ENCODE peak calls at places on chromosomes 12 and 14, in four cellular contexts. C is A549, W is upper lobe of left lung, S is IMR-90. H is an unnamed sample.
A peak's percentile ranks its signal among the peaks of the same experiment; 100 is the strongest.

GRCh38 chr12:5912437-5913334 is 32.4 kb downstream of the ANO2 start:
- DNase-seq in C (no peak), W (no peak), S (no peak), H (no peak)

GRCh38 chr12:62640910-62641448 is 174.4 kb downstream of the MON2 start:
- DNase-seq in C (no peak), W (no peak), S (peak; percentile 68), H (no peak)

GRCh38 chr12:97408363-97408762 is 54.2 kb upstream of the RMST start:
- DNase-seq in C (no peak), W (no peak), S (no peak), H (no peak)

GRCh38 chr12:108371801-108372344 is 32.8 kb upstream of the CMKLR1 start:
- DNase-seq in C (no peak), W (peak; percentile 28), S (peak; percentile 47), H (no peak)

GRCh38 chr12:77402726-77403125 is 337.4 kb upstream of the E2F7 start:
- DNase-seq in C (no peak), W (no peak), S (peak; percentile 3), H (no peak)

GRCh38 chr12:88952543-88952942 is 372.3 kb upstream of the KITLG start:
- DNase-seq in C (no peak), W (no peak), S (peak; percentile 81), H (no peak)

GRCh38 chr12:94570161-94570560 is 80.2 kb downstream of the TMCC3 start:
- DNase-seq in C (no peak), W (no peak), S (peak; percentile 28), H (no peak)

GRCh38 chr12:124814741-124815613 is 48.7 kb downstream of the SCARB1 start:
- DNase-seq in C (no peak), W (peak; percentile 64), S (no peak), H (no peak)

GRCh38 chr12:72267974-72268373 is 4.2 kb upstream of the TRHDE start:
- DNase-seq in C (no peak), W (no peak), S (peak; percentile 45), H (no peak)

GRCh38 chr14:102230481-102231210 is 74.3 kb downstream of the MOK start:
- DNase-seq in C (no peak), W (no peak), S (no peak), H (no peak)

DNA sequence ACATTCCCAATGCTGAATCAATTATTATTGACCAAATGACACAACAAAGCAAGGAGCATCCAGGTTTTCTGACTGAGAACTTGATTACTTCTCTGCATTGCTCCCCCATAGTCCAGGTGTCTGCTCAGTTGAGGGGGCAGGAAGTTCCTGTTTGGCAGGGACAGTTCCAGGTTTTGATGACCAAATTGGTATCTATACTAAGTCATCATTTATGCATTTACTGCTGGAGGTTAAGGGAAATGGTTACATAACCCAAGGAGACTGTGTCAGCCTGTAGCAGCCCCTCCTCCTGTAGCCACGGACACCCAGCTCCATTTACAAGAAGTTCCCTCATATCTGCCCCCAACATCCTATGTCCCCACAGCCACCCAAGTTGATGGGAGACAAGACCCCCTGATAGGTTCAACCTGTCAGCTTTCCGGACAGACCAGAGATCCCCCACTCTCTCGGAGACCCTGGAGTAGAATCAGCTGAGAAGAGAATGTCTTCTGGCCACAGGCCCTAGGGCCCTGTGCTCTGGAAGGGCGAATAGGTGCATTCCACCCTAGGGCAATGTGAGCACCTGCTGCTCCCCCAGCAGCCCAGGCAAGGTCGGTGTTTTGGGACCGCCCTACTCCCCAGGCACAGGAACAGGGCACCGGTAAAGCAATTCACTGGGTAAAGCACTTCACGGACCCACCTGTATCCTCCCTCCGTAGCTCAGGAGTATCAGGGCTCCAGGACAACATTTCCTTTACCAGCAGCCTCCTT is 23.6 kb downstream of the IRF2BPL start:
- DNase-seq in C (no peak), W (no peak), S (no peak), H (no peak)
- H3K27ac ChIP-seq in C (peak overlapping the region; percentile 64), W (no peak overlapping the region), S (no peak overlapping the region), H (no peak overlapping the region)

GRCh38 chr12:127712561-127712960 is 554.4 kb upstream of the TMEM132C start:
- DNase-seq in C (no peak), W (no peak), S (no peak), H (no peak)

GRCh38 chr12:127716181-127716580 is 550.8 kb upstream of the TMEM132C start:
- DNase-seq in C (no peak), W (no peak), S (no peak), H (no peak)

DNA sequence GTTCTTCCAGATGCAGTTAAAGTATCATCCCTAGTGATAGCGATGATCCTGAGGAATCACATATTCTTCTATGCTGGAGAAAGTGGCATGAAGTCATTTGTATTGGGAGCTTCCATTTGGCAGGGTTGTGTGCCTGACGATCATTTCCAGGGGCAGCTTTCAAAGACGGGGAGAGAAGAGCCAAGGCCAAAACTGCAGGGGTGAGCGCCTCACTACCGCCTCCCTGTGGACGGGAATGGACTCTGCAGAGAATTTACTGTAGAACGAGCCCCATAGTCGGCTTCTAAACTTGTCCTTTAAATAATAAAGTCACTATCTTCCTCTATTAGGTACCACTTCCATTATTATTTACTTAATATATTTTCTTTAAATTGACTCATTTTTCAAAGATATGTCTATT is 555.9 kb upstream of the TMEM132C start:
- DNase-seq in C (no peak), W (no peak), S (no peak), H (no peak)
- TF ChIP-seq CTCF in C (no peak), W (no peak), S (no peak), H (no peak)

GRCh38 chr12:65324056-65324455 is 45.6 kb downstream of the MSRB3 start:
- DNase-seq in C (no peak), W (no peak), S (peak; percentile 28), H (no peak)
- H3K27ac ChIP-seq in C (no peak overlapping the region), W (no peak overlapping the region), S (no peak overlapping the region), H (no peak overlapping the region)

GRCh38 chr14:37709419-37710195 is 114.2 kb downstream of the TTC6 start:
- DNase-seq in C (no peak), W (no peak), S (peak; percentile 39), H (no peak)
- TF ChIP-seq CTCF in C (peak; percentile 55), W (peak; percentile 18), S (peak; percentile 57), H (no peak)

DNA sequence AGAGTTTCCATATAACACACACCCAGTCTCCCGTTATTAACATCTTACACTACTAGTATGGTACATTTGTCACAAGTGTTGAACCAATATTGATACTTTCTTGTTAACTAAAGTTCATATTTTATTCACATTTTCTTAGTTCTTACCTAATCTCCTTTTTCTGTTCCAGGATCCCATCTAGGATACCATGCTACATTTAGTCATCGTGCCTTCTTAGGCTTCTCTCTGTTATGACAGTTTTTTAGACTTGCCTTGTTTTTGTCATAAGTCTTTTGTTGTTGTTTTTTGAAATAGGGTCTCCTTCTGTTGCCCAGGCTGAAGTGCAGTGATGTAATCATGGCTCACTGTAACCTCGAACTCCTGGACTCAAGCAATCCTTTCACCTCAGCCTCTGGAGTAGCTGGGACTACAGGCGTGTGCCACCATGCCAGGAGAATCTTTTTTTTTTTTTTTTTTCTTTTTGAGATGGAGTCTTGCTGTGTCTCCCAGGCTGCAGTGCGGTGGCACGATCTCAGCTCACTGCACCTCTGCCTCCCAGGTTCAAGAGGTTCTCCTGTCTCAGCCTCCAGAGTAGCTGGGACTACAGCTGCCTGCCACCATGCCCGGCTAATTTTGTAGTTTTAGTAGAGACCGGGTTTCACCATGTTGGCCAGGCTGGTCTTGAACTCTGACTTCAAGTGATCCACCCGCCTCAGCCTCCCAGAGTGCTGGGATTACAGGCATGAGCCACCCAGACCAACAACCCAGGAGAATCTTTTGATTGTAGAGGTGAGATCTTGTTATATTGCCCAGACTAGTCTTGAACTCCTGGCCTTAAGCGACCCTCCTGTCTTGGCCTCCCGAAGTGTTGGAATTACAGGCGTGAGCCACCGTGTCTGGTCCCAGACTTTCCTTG is 59.1 kb upstream of the HECTD1 start:
- DNase-seq in C (no peak), W (no peak), S (no peak), H (no peak)
- H3K27ac ChIP-seq in C (no peak overlapping the region), W (no peak overlapping the region), S (no peak overlapping the region), H (no peak overlapping the region)

GRCh38 chr14:94368956-94369355 is 19.4 kb downstream of the SERPINA1 start:
- DNase-seq in C (no peak), W (peak; percentile 12), S (no peak), H (no peak)

GRCh38 chr14:94373708-94374107 is 14.7 kb downstream of the SERPINA1 start:
- DNase-seq in C (peak; percentile 34), W (no peak), S (peak; percentile 97), H (no peak)

GRCh38 chr14:94370524-94370910 is 17.9 kb downstream of the SERPINA1 start:
- DNase-seq in C (no peak), W (peak; percentile 14), S (no peak), H (no peak)

GRCh38 chr14:94374749-94375148 is 13.7 kb downstream of the SERPINA1 start:
- DNase-seq in C (no peak), W (no peak), S (peak; percentile 23), H (no peak)

GRCh38 chr14:94372021-94372605 is 16.3 kb downstream of the SERPINA1 start:
- DNase-seq in C (no peak), W (no peak), S (no peak), H (no peak)
- TF ChIP-seq CTCF in C (no peak), W (no peak), S (no peak), H (no peak)

H was measured in Peyer's patch.